ENCODE peak calls at places on chromosome X, in nine cellular contexts. C is stomach, M is AG04450, X is fibroblast of lung, J is upper lobe of right lung, G is coronary artery, N is left ventricle myocardium inferior, U is esophagus squamous epithelium, S is neural progenitor cell. V is an unnamed sample.

GRCh38 chrX:124289443-124289842 is 43.0 kb upstream of the TEX13D start:
- DNase-seq in C (no peak), M (no peak), X (no peak), J (no peak), G (no peak), N (no peak), U (no peak), S (no peak), V (no peak)

GRCh38 chrX:21702725-21703228 is 44.6 kb upstream of the KLHL34 start:
- DNase-seq in C (no peak), M (no peak), X (no peak), J (no peak), G (no peak), N (no peak), U (no peak), S (no peak), V (no peak)

GRCh38 chrX:153019166-153019565 is 25.2 kb upstream of the PNMA5 start:
- DNase-seq in C (no peak), M (no peak), X (no peak), J (no peak), G (no peak), N (no peak), U (no peak), S (no peak), V (no peak)

GRCh38 chrX:140765043-140765784 is 55.7 kb downstream of the LINC00632 start:
- DNase-seq in C (no peak), M (peak), X (peak), J (no peak), G (no peak), N (no peak), U (no peak), S (peak), V (no peak)

GRCh38 chrX:108332281-108332680 is 105.9 kb downstream of the COL4A6 start:
- DNase-seq in C (no peak), M (no peak), X (no peak), J (no peak), G (no peak), N (no peak), U (no peak), S (no peak), V (no peak)

GRCh38 chrX:21806691-21807090 is 32.7 kb upstream of the MBTPS2 start:
- DNase-seq in C (no peak), M (no peak), X (peak), J (no peak), G (no peak), N (no peak), U (no peak), S (no peak), V (no peak)

GRCh38 chrX:34734383-34734782 is 77.3 kb upstream of the TMEM47 start:
- DNase-seq in C (no peak), M (peak), X (peak), J (no peak), G (no peak), N (no peak), U (no peak), S (no peak), V (no peak)

GRCh38 chrX:132271330-132271729 is 52.1 kb upstream of the RAP2C start:
- DNase-seq in C (no peak), M (no peak), X (no peak), J (no peak), G (no peak), N (no peak), U (no peak), S (no peak), V (peak)

GRCh38 chrX:55624403-55624802 is 1.2 kb downstream of the FOXR2 start:
- DNase-seq in C (peak), M (no peak), X (no peak), J (no peak), G (no peak), N (no peak), U (no peak), S (no peak), V (no peak)

GRCh38 chrX:125298871-125299270 is 20.8 kb upstream of the TEX13C start:
- DNase-seq in C (no peak), M (no peak), X (no peak), J (no peak), G (no peak), N (no peak), U (no peak), S (no peak), V (no peak)

GRCh38 chrX:48509619-48510018 is 827 bp downstream of the PORCN start:
- DNase-seq in C (no peak), M (no peak), X (no peak), J (no peak), G (no peak), N (no peak), U (no peak), S (no peak), V (no peak)

GRCh38 chrX:24682739-24683432 is 10.8 kb upstream of the POLA1 start:
- DNase-seq in C (no peak), M (no peak), X (no peak), J (no peak), G (no peak), N (no peak), U (no peak), S (no peak), V (no peak)

GRCh38 chrX:110267874-110268273 is 50.0 kb downstream of the AMMECR1 start:
- DNase-seq in C (no peak), M (no peak), X (no peak), J (no peak), G (no peak), N (no peak), U (no peak), S (no peak), V (no peak)

GRCh38 chrX:65821721-65822496 is 154.5 kb downstream of the MSN start:
- DNase-seq in C (no peak), M (no peak), X (no peak), J (peak), G (no peak), N (peak), U (no peak), S (no peak), V (no peak)

GRCh38 chrX:115408736-115409390 is 119.3 kb downstream of the LUZP4 start:
- DNase-seq in C (no peak), M (no peak), X (peak), J (no peak), G (no peak), N (no peak), U (no peak), S (no peak), V (no peak)

GRCh38 chrX:2697741-2698294 is 6.7 kb downstream of the CD99 start:
- DNase-seq in C (no peak), M (no peak), X (peak), J (no peak), G (no peak), N (no peak), U (no peak), S (no peak), V (no peak)

GRCh38 chrX:121389976-121390709 is 342.7 kb downstream of the GLUD2 start:
- DNase-seq in C (no peak), M (no peak), X (peak), J (no peak), G (no peak), N (no peak), U (no peak), S (no peak), V (no peak)

GRCh38 chrX:53479295-53479694 is 45.1 kb upstream of the HSD17B10 start:
- DNase-seq in C (no peak), M (no peak), X (peak), J (no peak), G (no peak), N (no peak), U (no peak), S (peak), V (no peak)

GRCh38 chrX:107700317-107700774 is 72.0 kb downstream of the PRPS1 start:
- DNase-seq in C (no peak), M (no peak), X (peak), J (no peak), G (peak), N (no peak), U (no peak), S (no peak), V (peak)

GRCh38 chrX:119981286-119982070 is 37.9 kb upstream of the NKAP start:
- DNase-seq in C (no peak), M (no peak), X (peak), J (no peak), G (no peak), N (no peak), U (no peak), S (peak), V (peak)

GRCh38 chrX:74450803-74451449 is 29.6 kb downstream of the SLC16A2 start:
- DNase-seq in C (no peak), M (peak), X (peak), J (no peak), G (peak), N (no peak), U (no peak), S (no peak), V (peak)

GRCh38 chrX:41692162-41692749 is 3.5 kb downstream of the GPR34 start:
- DNase-seq in C (no peak), M (no peak), X (peak), J (no peak), G (no peak), N (no peak), U (no peak), S (no peak), V (no peak)

GRCh38 chrX:64204252-64204651 is 1.3 kb downstream of the AMER1 start:
- DNase-seq in C (peak), M (no peak), X (peak), J (peak), G (peak), N (peak), U (no peak), S (peak), V (no peak)

GRCh38 chrX:128929281-128930057 is 593.8 kb downstream of the SMARCA1 start:
- DNase-seq in C (peak), M (no peak), X (no peak), J (no peak), G (no peak), N (no peak), U (no peak), S (no peak), V (no peak)

GRCh38 chrX:15151267-15152196 is 118.4 kb downstream of the ASB9 start:
- DNase-seq in C (no peak), M (no peak), X (no peak), J (no peak), G (no peak), N (no peak), U (no peak), S (no peak), V (no peak)

GRCh38 chrX:46573896-46574336 is 351 bp downstream of the CHST7 start:
- DNase-seq in C (peak), M (no peak), X (peak), J (peak), G (peak), N (peak), U (peak), S (peak), V (peak)
- H3K27ac ChIP-seq in C (peak), M (peak), X (peak), J (peak), G (peak), N (peak), U (peak), S (no peak), V (no peak)

DNA sequence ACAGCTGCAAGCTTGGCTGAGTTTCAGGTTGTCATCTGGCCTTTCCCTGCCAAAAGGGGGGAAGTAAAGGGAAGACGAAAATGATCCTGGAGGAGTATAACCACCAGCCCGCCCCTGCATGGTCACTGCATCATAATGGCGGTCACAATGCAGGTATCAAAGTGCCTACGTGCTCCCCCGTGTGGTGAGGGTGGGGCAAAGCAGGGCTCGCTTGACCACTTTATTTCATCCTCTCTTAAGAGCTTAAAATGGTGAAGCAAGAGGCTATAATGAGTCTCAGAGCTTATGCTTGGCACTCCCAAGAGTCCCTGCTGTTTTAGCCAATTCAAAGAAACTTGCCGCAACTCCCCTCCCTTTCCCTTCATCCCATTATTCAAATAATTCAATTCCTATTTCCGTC is 105.6 kb downstream of the APOOL start:
- DNase-seq in C (no peak), M (no peak), X (no peak), J (no peak), G (no peak), N (no peak), U (no peak), S (peak), V (peak)
- TF ChIP-seq CTCF in C (no peak), M (peak), X (peak), J (peak), G (no peak), N (no peak), U (no peak), S (peak), V (peak)

GRCh38 chrX:122565952-122566351 is 618.1 kb upstream of the GRIA3 start:
- DNase-seq in C (no peak), M (peak), X (peak), J (no peak), G (no peak), N (peak), U (no peak), S (no peak), V (no peak)
- H3K27ac ChIP-seq in C (no peak), M (no peak), X (no peak), J (no peak), G (no peak), N (no peak), U (no peak), S (no peak), V (no peak)

GRCh38 chrX:143298663-143299241 is 218.5 kb downstream of the SPANXN3 start:
- DNase-seq in C (no peak), M (no peak), X (no peak), J (no peak), G (no peak), N (no peak), U (no peak), S (no peak), V (no peak)

GRCh38 chrX:143296521-143296920 is 220.8 kb downstream of the SPANXN3 start:
- DNase-seq in C (no peak), M (no peak), X (no peak), J (no peak), G (no peak), N (no peak), U (no peak), S (peak), V (no peak)
- TF ChIP-seq CTCF in C (no peak), M (no peak), X (no peak), J (no peak), G (no peak), N (no peak), U (no peak), S (no peak), V (no peak)

DNA sequence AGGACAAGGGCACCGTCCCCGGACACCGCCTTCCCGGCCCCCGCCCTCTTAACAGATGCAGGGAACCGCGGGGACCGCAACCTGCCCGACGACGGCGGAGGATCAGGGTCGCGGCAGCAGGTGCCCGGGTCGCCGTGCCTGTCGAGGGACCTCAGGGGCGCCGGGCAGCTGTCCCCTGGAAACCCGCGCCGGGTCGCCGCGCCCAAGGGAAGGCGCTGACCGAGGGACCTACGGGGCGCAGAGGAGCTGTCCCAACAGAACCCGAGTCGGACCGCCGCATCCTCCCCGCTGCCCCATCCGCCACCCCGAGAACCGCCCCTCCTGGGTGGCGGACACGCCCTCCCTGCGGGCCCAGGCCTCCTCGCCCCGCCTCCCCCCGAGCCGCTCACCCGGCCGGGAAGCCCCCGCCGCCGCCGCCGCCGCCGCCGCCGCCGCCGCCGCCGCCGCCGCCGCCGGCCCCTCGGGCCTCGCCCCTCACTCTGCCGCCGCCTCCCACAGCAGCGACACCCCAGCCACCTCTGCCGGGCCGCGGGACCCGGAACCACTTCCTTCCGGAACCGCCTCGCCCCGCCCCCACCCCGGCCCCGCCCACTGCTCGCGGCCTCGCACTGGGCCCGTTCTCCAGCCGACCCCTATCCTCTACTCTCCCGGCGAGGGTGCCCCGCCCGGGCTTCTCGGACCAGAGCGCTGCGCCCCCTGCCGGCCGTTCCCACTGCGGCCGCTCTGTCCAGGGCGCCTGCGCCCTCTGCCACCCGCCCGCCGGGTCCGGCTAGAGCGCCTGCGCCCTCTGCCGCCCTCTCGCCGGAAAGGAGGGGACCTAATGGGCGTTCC is at the start of gene BCLAF3:
- DNase-seq in C (peak), M (peak), X (peak), J (peak), G (peak), N (peak), U (peak), S (peak), V (peak)
- H3K27ac ChIP-seq in C (peak), M (no peak), X (peak), J (peak), G (peak), N (peak), U (peak), S (no peak), V (peak)

DNA sequence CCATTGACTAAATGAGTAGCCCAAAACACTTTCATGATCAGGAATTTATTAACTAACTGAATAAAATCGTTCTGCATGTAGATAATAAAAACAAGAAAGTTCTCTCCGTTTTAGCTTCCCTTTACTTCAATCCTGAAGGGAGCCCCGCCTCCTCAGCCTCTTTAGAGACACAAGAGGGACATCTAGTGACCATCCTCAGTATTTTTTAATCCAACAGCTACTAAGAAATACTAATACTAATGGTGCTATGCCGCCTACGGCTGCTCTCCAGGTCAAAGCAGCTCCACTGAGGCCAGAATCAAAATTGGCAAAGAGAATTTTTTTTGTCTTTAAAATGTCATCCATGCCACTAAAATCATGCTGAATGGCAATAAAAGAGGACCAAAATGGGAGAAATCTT is 3.2 kb upstream of the PCDH19 start:
- DNase-seq in C (peak), M (no peak), X (peak), J (no peak), G (no peak), N (no peak), U (no peak), S (peak), V (peak)
- TF ChIP-seq CTCF in C (no peak), M (peak), X (peak), J (peak), G (no peak), N (peak), U (peak), S (peak), V (peak)

V was measured in PC-9.